ENCODE peak calls at places on chromosomes 2 and 18, in eight cellular contexts. T is T-helper 2 cell, B is HL-60, J is head of caudate nucleus, E is A549, A is astrocyte of the spinal cord, N is type B pancreatic cell, O is AG09319. H is an unnamed sample.

GRCh38 chr2:24012521-24013245 is 2.8 kb downstream of the MFSD2B start:
- DNase-seq in N (no peak), J (no peak), A (no peak), T (no peak), O (no peak), E (no peak), B (no peak), H (no peak)

GRCh38 chr2:7009207-7009911 is 92.1 kb downstream of the RNF144A start:
- DNase-seq in B (no peak), O (no peak), T (no peak), N (no peak), A (peak), J (peak), E (no peak), H (no peak)

GRCh38 chr2:187233811-187234210 is 214.2 kb downstream of the CALCRL start:
- DNase-seq in N (no peak), A (no peak), O (no peak), E (no peak), T (no peak), J (no peak), B (no peak), H (no peak)

GRCh38 chr2:172283476-172283875 is 143.9 kb upstream of the ITGA6 start:
- DNase-seq in E (no peak), T (no peak), N (no peak), A (peak), O (no peak), B (no peak), J (no peak), H (no peak)

GRCh38 chr2:64329848-64330247 is 124.1 kb upstream of the LGALSL start:
- DNase-seq in E (no peak), J (no peak), B (no peak), N (no peak), O (no peak), T (no peak), A (no peak), H (no peak)

GRCh38 chr18:35324926-35325655 is 19.1 kb downstream of the ZNF24 start:
- DNase-seq in O (no peak), B (no peak), T (no peak), N (no peak), J (no peak), E (no peak), A (no peak), H (no peak)

GRCh38 chr2:170396799-170397459 is 219.0 kb downstream of the MYO3B start:
- DNase-seq in J (no peak), E (no peak), T (no peak), O (no peak), B (peak), N (no peak), A (peak), H (no peak)

GRCh38 chr18:77206676-77207370 is 42.8 kb upstream of the GALR1 start:
- DNase-seq in J (no peak), N (no peak), T (no peak), B (no peak), O (no peak), A (peak), E (no peak), H (no peak)